ENCODE peak calls at places on chromosomes 6 and 20, in seven cellular contexts. S is lower lobe of right lung; P is left ventricle myocardium superior; L is stimulated activated CD4-positive, alpha-beta T cell treated with anti-CD3 and anti-CD28 coated beads, Interleukin-4, amount 100 ng/mL, for 24 hours; K is naive B cell; H is CD8-positive, alpha-beta T cell; T is NCI-H774. R is an unnamed sample.

GRCh38 chr20:38726849-38727601 is 2.7 kb downstream of the SLC32A1 start:
- DNase-seq in P (peak), L (peak), T (no peak), S (no peak), K (peak), H (no peak), R (peak)

GRCh38 chr6:89562114-89562815 is 76.3 kb downstream of the LYRM2 start:
- DNase-seq in L (no peak), S (no peak), P (no peak), H (no peak), K (no peak), T (no peak), R (no peak)

GRCh38 chr20:23607497-23608245 is 2.0 kb upstream of the CST9 start:
- DNase-seq in S (no peak), P (no peak), T (no peak), K (no peak), L (no peak), H (no peak), R (no peak)

GRCh38 chr20:63968928-63969760 is 586 bp downstream of the ZNF512B start:
- DNase-seq in L (peak), T (no peak), S (no peak), P (peak), K (peak), H (no peak), R (peak)

GRCh38 chr20:8812818-8813217 is 256.1 kb upstream of the PLCB4 start:
- DNase-seq in T (peak), L (no peak), S (peak), H (no peak), K (no peak), P (no peak), R (no peak)

GRCh38 chr20:23049201-23049932 is at the start of gene THBD:
- DNase-seq in K (no peak), S (peak), H (no peak), L (no peak), P (peak), T (peak), R (no peak)

GRCh38 chr20:49037962-49038387 is 8.1 kb upstream of the CSE1L start:
- DNase-seq in P (no peak), S (no peak), T (no peak), H (no peak), K (no peak), L (peak), R (no peak)

GRCh38 chr20:22579119-22579427 is 5.3 kb downstream of the FOXA2 start:
- DNase-seq in L (no peak), H (no peak), P (no peak), S (no peak), T (no peak), K (no peak), R (no peak)

GRCh38 chr20:50689864-50690263 is 1.5 kb downstream of the RIPOR3 start:
- DNase-seq in P (peak), L (no peak), H (no peak), T (no peak), S (no peak), K (no peak), R (no peak)

GRCh38 chr20:56540415-56540814 is 7.4 kb downstream of the FAM209B start:
- DNase-seq in L (no peak), K (no peak), T (no peak), H (no peak), S (no peak), P (no peak), R (no peak)

GRCh38 chr20:50728981-50729874 is 2.2 kb upstream of the PARD6B start:
- DNase-seq in P (no peak), K (no peak), S (peak), H (no peak), L (no peak), T (no peak), R (no peak)

GRCh38 chr6:116812051-116812650 is 16.7 kb downstream of the GPRC6A start:
- DNase-seq in H (no peak), S (no peak), P (no peak), L (no peak), K (no peak), T (no peak), R (no peak)

R was measured in Karpas-422.